ENCODE peak calls at places on chromosomes 16 and 17, in ten cellular contexts. C, G, V, K, M, E, L, F, S and H are unnamed samples.

GRCh38 chr16:69089091-69089912 is 16.2 kb upstream of the HAS3 start:
- DNase-seq in C (no peak), G (no peak), V (no peak), K (no peak), M (no peak), E (no peak), L (no peak), F (no peak), S (no peak), H (no peak)

GRCh38 chr17:66492500-66493123 is 190.2 kb downstream of the PRKCA start:
- DNase-seq in C (no peak), G (no peak), V (no peak), K (no peak), M (no peak), E (no peak), L (no peak), F (no peak), S (no peak), H (no peak)

GRCh38 chr17:62665599-62665998 is 38.1 kb downstream of the MRC2 start:
- DNase-seq in C (no peak), G (no peak), V (no peak), K (no peak), M (no peak), E (no peak), L (no peak), F (no peak), S (no peak), H (no peak)

GRCh38 chr16:5461141-5461540 is 363.5 kb upstream of the EEF2KMT start:
- DNase-seq in C (no peak), G (no peak), V (no peak), K (no peak), M (no peak), E (no peak), L (no peak), F (no peak), S (no peak), H (no peak)

GRCh38 chr16:77213542-77214108 is 14.4 kb downstream of the SYCE1L start:
- DNase-seq in C (no peak), G (no peak), V (no peak), K (no peak), M (no peak), E (no peak), L (no peak), F (peak), S (no peak), H (peak)

GRCh38 chr17:44997733-44998520 is 29.8 kb upstream of the C1QL1 start:
- DNase-seq in C (no peak), G (no peak), V (no peak), K (no peak), M (no peak), E (no peak), L (no peak), F (no peak), S (no peak), H (no peak)

GRCh38 chr17:6457688-6458190 is 13.5 kb downstream of the PIMREG start:
- DNase-seq in C (no peak), G (no peak), V (no peak), K (no peak), M (no peak), E (no peak), L (no peak), F (no peak), S (no peak), H (no peak)

GRCh38 chr16:55480228-55480655 is 1.2 kb downstream of the MMP2 start:
- DNase-seq in C (no peak), G (peak), V (peak), K (no peak), M (no peak), E (peak), L (no peak), F (peak), S (no peak), H (no peak)

GRCh38 chr17:48192321-48192731 is 84.8 kb downstream of the SNX11 start:
- DNase-seq in C (no peak), G (no peak), V (no peak), K (no peak), M (no peak), E (no peak), L (no peak), F (no peak), S (no peak), H (no peak)